ENCODE peak calls at places on chromosomes 4 and X, in four cellular contexts. C, R, E and Q are unnamed samples.

GRCh38 chr4:38925492-38926418 is 58.1 kb downstream of the FAM114A1 start:
- DNase-seq in C (no peak), R (no peak), E (no peak), Q (no peak)

GRCh38 chr4:77264826-77265225 is 107.8 kb downstream of the CCNG2 start:
- DNase-seq in C (no peak), R (no peak), E (peak), Q (peak)

GRCh38 chr4:186260504-186261448 is 5.2 kb upstream of the F11 start:
- DNase-seq in C (no peak), E (no peak), R (no peak), Q (no peak)

GRCh38 chr4:101349346-101350064 is 2.2 kb upstream of the PPP3CA start:
- DNase-seq in C (peak), E (peak), R (no peak), Q (peak)

GRCh38 chrX:100328342-100328741 is 81.7 kb downstream of the PCDH19 start:
- DNase-seq in R (no peak), E (no peak), C (no peak), Q (no peak)

GRCh38 chr4:75895744-75896314 is 6.4 kb downstream of the PPEF2 start:
- DNase-seq in E (peak), R (peak), C (peak), Q (peak)

GRCh38 chr4:144710526-144710912 is 64.6 kb downstream of the HHIP start:
- DNase-seq in R (no peak), C (no peak), E (no peak), Q (no peak)

GRCh38 chr4:2082118-2082517 is 23.0 kb downstream of the NAT8L start:
- DNase-seq in R (no peak), E (no peak), C (no peak), Q (no peak)

GRCh38 chr4:157819693-157820464 is 352.9 kb downstream of the GASK1B start:
- DNase-seq in E (no peak), C (no peak), R (no peak), Q (no peak)

GRCh38 chr4:75935628-75936027 is 5.2 kb downstream of the NAAA start:
- DNase-seq in E (no peak), R (no peak), C (no peak), Q (no peak)

GRCh38 chrX:43666301-43666912 is 10.3 kb downstream of the MAOA start:
- DNase-seq in E (no peak), C (no peak), R (no peak), Q (no peak)

GRCh38 chrX:73829890-73830466 is 267.0 kb downstream of the CHIC1 start:
- DNase-seq in C (no peak), E (no peak), R (no peak), Q (no peak)

GRCh38 chr4:127138586-127138985 is 494.2 kb upstream of the INTU start:
- DNase-seq in C (no peak), R (no peak), E (peak), Q (no peak)

GRCh38 chr4:65089666-65090065 is 580.6 kb downstream of the EPHA5 start:
- DNase-seq in C (no peak), E (peak), R (no peak), Q (peak)

GRCh38 chr4:100049872-100050271 is 99.8 kb upstream of the H2AZ1 start:
- DNase-seq in C (no peak), R (no peak), E (no peak), Q (peak)

GRCh38 chr4:95466791-95467190 is 82.0 kb downstream of the UNC5C start:
- DNase-seq in E (no peak), C (no peak), R (no peak), Q (peak)

GRCh38 chrX:138745215-138745614 is 33.7 kb upstream of the FGF13 start:
- DNase-seq in E (peak), R (peak), C (no peak), Q (peak)

GRCh38 chr4:89572224-89572858 is 264.6 kb downstream of the SNCA start:
- DNase-seq in R (no peak), C (no peak), E (no peak), Q (no peak)

GRCh38 chrX:103864149-103864548 is 32.1 kb upstream of the RAB9B start:
- DNase-seq in R (no peak), C (no peak), E (no peak), Q (no peak)

GRCh38 chr4:135917016-135917415 is 1615.3 kb downstream of the PCDH18 start:
- DNase-seq in R (no peak), E (peak), C (no peak), Q (no peak)

GRCh38 chr4:54359919-54360650 is 131.0 kb downstream of the PDGFRA start:
- DNase-seq in R (no peak), E (no peak), C (no peak), Q (no peak)

GRCh38 chrX:69277961-69278795 is 112.9 kb upstream of the PJA1 start:
- DNase-seq in R (no peak), C (no peak), E (no peak), Q (no peak)

GRCh38 chr4:105146286-105147219 is at the start of gene TET2:
- DNase-seq in R (peak), C (peak), E (peak), Q (peak)

GRCh38 chr4:3041192-3042142 is 32.9 kb downstream of the HTT-AS start:
- DNase-seq in R (peak), C (no peak), E (peak), Q (peak)

GRCh38 chr4:2595436-2595835 is 59.0 kb downstream of the FAM193A start:
- DNase-seq in E (no peak), R (no peak), C (no peak), Q (no peak)

GRCh38 chrX:71612256-71612655 is 6.1 kb downstream of the CXCR3 start:
- DNase-seq in E (no peak), C (no peak), R (no peak), Q (no peak)

GRCh38 chr4:119774840-119775239 is 146.2 kb upstream of the PDE5A start:
- DNase-seq in R (no peak), C (no peak), E (no peak), Q (no peak)

GRCh38 chr4:73142995-73143547 is 73.6 kb upstream of the COX18 start:
- DNase-seq in E (peak), R (no peak), C (no peak), Q (peak)

GRCh38 chrX:20135956-20136355 is 5.7 kb downstream of the EIF1AX start:
- DNase-seq in R (no peak), E (no peak), C (no peak), Q (no peak)

GRCh38 chrX:108601276-108601675 is 135.1 kb downstream of the IRS4 start:
- DNase-seq in E (no peak), C (no peak), R (no peak), Q (no peak)

GRCh38 chr4:76764251-76764650 is 133.7 kb downstream of the SOWAHB start:
- DNase-seq in C (no peak), R (no peak), E (peak), Q (no peak)

GRCh38 chr4:76235915-76236314 is 15.6 kb upstream of the FAM47E start:
- DNase-seq in R (no peak), E (no peak), C (no peak), Q (peak)

GRCh38 chr4:55637272-55637820 is 1.2 kb upstream of the NMU start:
- DNase-seq in R (no peak), E (no peak), C (no peak), Q (no peak)

GRCh38 chr4:108204518-108204917 is 35.8 kb upstream of the LEF1 start:
- DNase-seq in R (no peak), E (no peak), C (no peak), Q (peak)

GRCh38 chr4:147345662-147346061 is 135.2 kb upstream of the EDNRA start:
- DNase-seq in R (no peak), C (no peak), E (no peak), Q (no peak)

GRCh38 chrX:111761578-111762135 is 80.7 kb downstream of the ALG13 start:
- DNase-seq in C (no peak), R (no peak), E (no peak), Q (no peak)

GRCh38 chrX:65871671-65872311 is 168.1 kb downstream of the VSIG4 start:
- DNase-seq in R (peak), E (peak), C (peak), Q (peak)

DNA sequence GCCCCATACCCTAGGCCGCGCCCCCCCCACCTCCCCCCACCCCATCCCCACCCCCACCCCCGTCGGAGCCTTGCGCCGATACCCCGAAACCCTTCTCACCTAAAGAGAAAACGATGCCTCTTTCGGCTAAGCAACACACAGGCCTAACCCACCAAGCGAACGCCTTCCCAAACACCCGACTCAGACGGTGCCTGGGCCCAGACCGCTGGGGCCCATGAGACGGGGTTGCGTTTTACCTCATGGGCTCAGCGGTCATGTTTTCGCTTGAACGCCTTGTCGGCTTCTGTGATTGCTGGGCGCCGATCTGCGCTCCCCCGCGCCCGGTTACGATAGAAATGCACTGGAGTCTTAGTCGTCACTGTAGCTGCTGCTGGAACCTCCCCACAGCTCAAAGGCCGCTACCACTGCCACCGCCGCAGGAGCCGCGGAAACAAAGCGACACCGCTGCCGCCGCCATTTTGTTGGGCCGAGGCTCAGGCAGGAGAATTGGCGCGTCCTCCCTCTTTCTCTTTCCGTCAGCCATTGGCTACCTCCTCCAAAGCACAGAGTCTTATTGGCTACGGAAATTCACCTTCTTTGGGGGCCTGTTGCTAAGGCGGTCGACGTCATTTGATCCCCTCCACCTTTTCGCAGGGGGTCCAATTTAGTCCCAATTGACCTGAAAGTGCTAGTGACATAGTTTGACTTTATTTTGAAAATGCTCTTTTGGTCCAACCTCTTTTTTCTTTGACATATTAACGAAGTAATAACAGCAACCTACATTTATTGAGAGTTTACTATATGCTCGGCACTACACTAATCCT is at the start of gene ATRX:
- DNase-seq in C (peak), E (peak), R (peak), Q (peak)
- H2AFZ ChIP-seq in C (peak), E (peak), R (peak), Q (peak)

DNA sequence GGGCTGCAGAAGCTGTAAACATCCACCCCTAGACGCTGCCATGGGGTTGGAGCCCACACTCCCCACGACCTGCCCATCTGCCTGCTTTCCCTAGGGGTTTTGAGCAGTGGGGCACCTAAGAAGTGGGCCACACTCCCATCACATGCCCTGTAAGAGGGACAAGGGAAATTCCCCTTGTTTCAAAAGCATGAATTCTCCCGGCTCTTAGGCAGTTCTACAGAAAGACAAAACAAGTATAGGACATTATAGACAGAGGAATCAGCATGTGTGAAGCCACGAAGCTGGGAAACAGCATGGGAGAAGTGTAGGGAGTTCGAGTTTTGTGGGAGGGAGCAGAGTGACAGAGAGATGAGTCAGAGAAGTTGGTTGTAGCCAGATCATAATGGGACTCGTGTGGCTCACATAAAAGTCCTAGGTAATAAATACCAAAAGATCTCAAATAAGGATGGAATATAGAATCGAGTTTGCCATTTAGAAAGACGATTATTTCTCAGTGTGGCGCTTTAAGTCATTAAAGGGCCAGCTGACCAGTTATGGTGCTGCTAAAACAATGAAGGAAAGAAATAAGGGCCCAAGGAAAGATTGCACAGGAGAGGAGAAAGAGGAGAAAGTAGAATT is 23.9 kb downstream of the APOO start:
- DNase-seq in E (peak), C (peak), R (no peak), Q (peak)
- H3K4me3 ChIP-seq in E (peak), C (peak), R (no peak), Q (peak)

GRCh38 chrX:134886201-134886600 is 104.6 kb upstream of the SMIM10 start:
- DNase-seq in C (peak), E (peak), R (no peak), Q (peak)
- H3K27ac ChIP-seq in C (peak), E (no peak), R (no peak), Q (peak)

GRCh38 chr4:145909773-145910172 is 28.9 kb downstream of the ZNF827 start:
- DNase-seq in E (peak), R (no peak), C (no peak), Q (peak)
- H2AFZ ChIP-seq in E (peak), R (no peak), C (no peak), Q (peak)

GRCh38 chr4:152778656-152779512 is 646 bp downstream of the TIGD4 start:
- DNase-seq in R (peak), C (no peak), E (peak), Q (peak)

GRCh38 chr4:152785639-152786517 is 6.1 kb downstream of the ARFIP1 start:
- DNase-seq in R (peak), E (peak), C (no peak), Q (no peak)

GRCh38 chr4:152779513-152780266 is at the start of the genes ARFIP1 and TIGD4:
- DNase-seq in E (peak), R (peak), C (peak), Q (peak)

GRCh38 chr4:152780267-152780811 is 585 bp downstream of the ARFIP1 start:
- DNase-seq in C (no peak), R (no peak), E (peak), Q (peak)

GRCh38 chr4:152784490-152785195 is 4.9 kb downstream of the ARFIP1 start:
- DNase-seq in C (peak), E (peak), R (peak), Q (peak)
- H3K4me3 ChIP-seq in C (no peak), E (no peak), R (no peak), Q (no peak)

GRCh38 chr4:189126040-189126439 is 814.6 kb upstream of the FRG1 start:
- DNase-seq in R (no peak), C (no peak), E (no peak), Q (no peak)

GRCh38 chr4:189128341-189128740 is 812.3 kb upstream of the FRG1 start:
- DNase-seq in C (no peak), R (no peak), E (no peak), Q (no peak)

GRCh38 chr4:189124791-189125190 is 815.9 kb upstream of the FRG1 start:
- DNase-seq in E (no peak), R (no peak), C (no peak), Q (no peak)

GRCh38 chr4:189121336-189121735 is 819.3 kb upstream of the FRG1 start:
- DNase-seq in C (no peak), R (no peak), E (no peak), Q (no peak)

DNA sequence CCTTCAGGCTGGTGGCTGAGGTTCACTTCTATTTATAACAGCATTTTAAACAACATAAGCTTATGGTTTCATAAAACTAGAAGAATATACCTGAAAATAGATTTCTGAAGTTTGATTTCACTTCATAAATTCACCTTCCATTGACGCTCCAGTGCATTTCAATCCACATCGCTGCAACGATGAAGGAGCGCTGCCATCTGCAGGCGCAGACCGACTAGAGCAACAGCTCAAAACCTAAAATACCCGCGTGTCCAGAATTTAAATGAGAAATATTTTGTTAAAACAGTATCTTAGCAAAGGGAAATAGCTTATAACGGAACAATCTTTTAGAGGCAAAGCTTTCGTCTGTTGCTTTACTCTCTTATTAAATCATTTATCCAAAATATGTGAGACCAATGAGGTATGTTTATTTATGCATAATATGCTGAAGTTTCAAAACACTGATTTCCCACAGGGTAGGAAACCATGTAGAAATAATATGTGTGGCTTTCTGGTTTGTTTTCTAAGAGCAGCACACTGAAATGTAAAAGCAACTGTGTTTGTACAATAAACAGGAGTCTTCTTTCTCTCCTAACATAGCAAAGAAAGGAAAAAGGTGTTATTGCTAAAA is 816.4 kb upstream of the FRG1 start:
- DNase-seq in E (peak), C (peak), R (no peak), Q (peak)
- H3K27ac ChIP-seq in E (no peak), C (no peak), R (no peak), Q (no peak)

GRCh38 chr4:25861951-25862410 is 807 bp downstream of the SEL1L3 start:
- DNase-seq in C (no peak), E (peak), R (peak), Q (peak)

GRCh38 chr4:25861422-25861926 is 1.3 kb downstream of the SEL1L3 start:
- DNase-seq in R (peak), C (no peak), E (peak), Q (peak)

GRCh38 chr4:25863906-25864418 is 1.2 kb upstream of the SEL1L3 start:
- DNase-seq in R (peak), C (no peak), E (no peak), Q (no peak)

GRCh38 chr4:25862411-25863346 is at the start of gene SEL1L3:
- DNase-seq in E (peak), C (no peak), R (peak), Q (peak)

DNA sequence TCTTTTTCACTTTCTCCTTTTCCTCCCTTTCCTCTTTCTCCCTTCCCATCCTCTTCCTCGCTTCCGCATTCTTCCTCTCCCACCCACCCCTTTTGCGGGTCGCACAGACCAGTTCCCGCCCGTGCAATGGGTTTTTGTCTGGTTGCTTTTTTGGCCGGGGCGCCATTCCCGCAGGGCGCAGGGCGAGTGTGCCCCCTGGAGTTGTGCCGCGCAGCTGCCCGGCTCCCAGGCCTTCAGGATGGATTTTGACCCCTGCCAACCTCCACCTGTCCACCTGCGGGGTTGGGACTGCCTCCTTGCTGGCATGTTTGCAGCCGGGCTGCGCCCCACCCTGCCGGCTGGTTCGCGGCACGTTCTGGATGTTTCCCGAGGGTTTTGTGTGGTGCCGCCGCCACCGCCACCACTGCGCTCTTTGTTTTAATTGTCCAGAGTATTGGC is 578 bp upstream of the SEL1L3 start:
- DNase-seq in C (no peak), R (peak), E (no peak), Q (peak)
- H2AFZ ChIP-seq in C (peak), R (no peak), E (no peak), Q (peak)

GRCh38 chr4:8176547-8177399 is 18.2 kb upstream of the ABLIM2 start:
- DNase-seq in E (peak), R (peak), C (peak), Q (peak)
- H3K4me3 ChIP-seq in E (no peak), R (no peak), C (no peak), Q (no peak)